ENCODE peak calls at places on chromosomes 13 and 19, in five cellular contexts. X is fibroblast of lung, V is keratinocyte, J is mammary epithelial cell, Y is PC-3. C is an unnamed sample. For H3K4me1, the result is how much of the 10 kb centered on the place peaks cover.

GRCh38 chr19:10352764-10353671 is 13.6 kb upstream of the ICAM3 start:
- DNase-seq in X (peak), V (no peak), J (no peak), Y (no peak), C (no peak)

GRCh38 chr13:25770601-25771000 is 281.2 kb downstream of the SHISA2 start:
- DNase-seq in X (no peak), V (no peak), J (no peak), Y (no peak), C (no peak)

GRCh38 chr13:41352935-41353801 is 42.1 kb downstream of the NAA16 start:
- DNase-seq in X (peak), V (peak), J (peak), Y (peak), C (peak)

GRCh38 chr19:18202759-18203407 is 959 bp downstream of the RAB3A start:
- DNase-seq in X (no peak), V (no peak), J (peak), Y (peak), C (peak)

GRCh38 chr13:87677334-87678234 is 6.4 kb downstream of the SLITRK5 start:
- DNase-seq in X (peak), V (no peak), J (no peak), Y (peak), C (no peak)

GRCh38 chr19:48051345-48052033 is 7.6 kb upstream of the CABP5 start:
- DNase-seq in X (no peak), V (no peak), J (no peak), Y (no peak), C (no peak)

GRCh38 chr13:93539914-93540313 is 313.3 kb downstream of the GPC6 start:
- DNase-seq in X (peak), V (no peak), J (no peak), Y (no peak), C (no peak)

GRCh38 chr19:15640294-15640903 is at the start of gene CYP4F3:
- DNase-seq in X (no peak), V (no peak), J (peak), Y (peak), C (peak)

GRCh38 chr19:15124572-15125231 is 17.5 kb downstream of the SYDE1 start:
- DNase-seq in X (no peak), V (no peak), J (peak), Y (no peak), C (peak)

GRCh38 chr19:6773323-6773931 is 919 bp downstream of the VAV1 start:
- DNase-seq in X (no peak), V (no peak), J (no peak), Y (no peak), C (no peak)

GRCh38 chr13:30889196-30889690 is 16.8 kb upstream of the MEDAG start:
- DNase-seq in X (no peak), V (no peak), J (no peak), Y (no peak), C (no peak)

GRCh38 chr19:46624958-46625661 is at the start of gene PTGIR:
- DNase-seq in X (peak), V (no peak), J (no peak), Y (no peak), C (peak)

GRCh38 chr13:113052206-113052605 is 53.4 kb upstream of the F7 start:
- DNase-seq in X (no peak), V (no peak), J (no peak), Y (no peak), C (no peak)

DNA sequence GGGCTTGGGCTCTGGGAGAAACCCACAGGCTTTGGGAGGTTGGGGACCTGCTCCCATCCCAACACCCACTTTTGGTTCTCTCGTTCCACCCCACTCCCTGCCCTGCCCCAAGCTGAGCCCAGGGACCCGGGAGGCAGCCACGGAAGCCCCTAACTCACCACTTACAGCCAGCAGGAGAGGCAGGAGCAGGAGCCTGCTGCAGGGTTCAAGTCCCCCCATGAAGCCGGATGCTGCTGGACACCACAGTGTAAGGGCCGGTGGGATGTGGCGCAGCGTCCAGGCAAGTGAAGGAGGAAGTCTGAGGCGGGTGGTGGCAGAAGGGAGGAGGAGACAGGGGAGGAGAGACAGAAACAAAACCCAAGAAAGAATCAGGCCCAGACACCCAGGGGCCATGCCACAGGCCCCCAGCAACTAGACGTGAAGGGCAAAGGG is at the start of gene TYROBP:
- DNase-seq in X (no peak), V (no peak), J (no peak), Y (no peak), C (no peak)
- H3K9ac ChIP-seq in X (no peak), V (no peak), J (no peak), Y (no peak), C (peak)

DNA sequence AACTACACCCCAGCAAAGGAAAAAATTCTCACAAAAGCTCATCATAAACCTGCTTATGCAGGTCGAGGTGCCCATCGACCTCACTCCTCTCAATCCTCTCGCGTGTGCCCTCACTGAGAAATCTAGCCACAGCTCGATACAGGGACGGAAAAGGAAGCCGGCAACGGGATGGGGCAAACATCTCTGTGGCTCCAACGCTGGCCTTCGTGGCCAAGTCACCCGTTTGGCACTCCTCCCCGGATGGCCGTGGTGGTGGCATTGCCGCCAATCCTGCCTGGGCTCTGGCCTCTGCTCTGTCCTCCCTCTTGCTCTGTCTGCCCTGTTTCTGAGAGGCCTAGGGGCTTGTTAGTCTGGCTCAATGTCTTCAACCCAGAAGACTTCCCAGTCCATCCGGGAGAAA is 41.2 kb downstream of the ZNF146 start:
- DNase-seq in X (no peak), V (no peak), J (no peak), Y (no peak), C (no peak)
- H3K4me1 ChIP-seq in X (under half), V (under half), J (under half), Y (under half), C (under half)

GRCh38 chr19:862529-863304 is 3.3 kb downstream of the CFD start:
- DNase-seq in X (peak), V (no peak), J (peak), Y (no peak), C (peak)
- H3K9ac ChIP-seq in X (no peak), V (no peak), J (no peak), Y (no peak), C (no peak)

GRCh38 chr19:45074744-45075143 is 1.5 kb downstream of the ZNF296 start:
- DNase-seq in X (no peak), V (no peak), J (no peak), Y (no peak), C (no peak)
- H3K4me1 ChIP-seq in X (under half), V (under half), J (under half), Y (under half), C (under half)

GRCh38 chr19:38036707-38037106 is 129.7 kb downstream of the SIPA1L3 start:
- DNase-seq in X (no peak), V (no peak), J (no peak), Y (no peak), C (no peak)
- H3K9ac ChIP-seq in X (peak), V (no peak), J (no peak), Y (no peak), C (no peak)

DNA sequence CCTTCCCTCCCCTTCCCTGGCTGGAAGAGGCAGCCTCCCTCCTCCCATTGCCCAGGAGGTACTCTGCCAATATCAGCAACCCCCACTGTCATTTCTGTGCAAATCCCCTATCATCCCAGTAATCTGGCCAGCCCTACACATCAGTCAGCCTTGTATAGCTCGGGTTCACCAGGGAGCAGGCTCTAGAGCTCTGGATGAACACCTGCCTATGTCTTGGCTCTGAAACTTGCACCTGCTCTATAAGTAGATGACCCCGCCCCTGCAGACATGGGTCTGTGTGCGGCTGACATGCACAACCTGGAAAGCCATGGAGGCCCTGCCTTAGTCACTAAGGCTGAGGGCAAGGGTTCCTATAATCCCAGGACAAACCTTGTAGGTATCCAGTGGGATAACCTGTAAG is 1042.9 kb downstream of the UQCRFS1 start:
- DNase-seq in X (no peak), V (no peak), J (no peak), Y (no peak), C (no peak)
- H3K4me1 ChIP-seq in X (under half), V (under half), J (under half), Y (under half), C (under half)

GRCh38 chr13:66845393-66845792 is 384.7 kb downstream of the PCDH9 start:
- DNase-seq in X (no peak), V (no peak), J (no peak), Y (no peak), C (no peak)

GRCh38 chr13:66847541-66847940 is 382.6 kb downstream of the PCDH9 start:
- DNase-seq in X (no peak), V (no peak), J (no peak), Y (no peak), C (no peak)

GRCh38 chr13:66849706-66850105 is 380.4 kb downstream of the PCDH9 start:
- DNase-seq in X (no peak), V (no peak), J (no peak), Y (no peak), C (no peak)

GRCh38 chr13:66844933-66845332 is 385.2 kb downstream of the PCDH9 start:
- DNase-seq in X (no peak), V (no peak), J (no peak), Y (no peak), C (no peak)
- H3K9ac ChIP-seq in X (no peak), V (no peak), J (no peak), Y (no peak), C (no peak)